ENCODE peak calls at places on chromosomes 1 and 21, in eight cellular contexts. I is WTC11; P is NB4; G is GM10248; D is A673; S is CD4-positive, alpha-beta T cell; H is endothelial cell; B is lung. F is an unnamed sample.

GRCh38 chr1:77824083-77824482 is 44.6 kb downstream of the MIGA1 start:
- DNase-seq in I (no peak), P (no peak), G (no peak), D (peak), S (no peak), H (no peak), B (no peak), F (no peak)

GRCh38 chr1:43152866-43153265 is 19.2 kb downstream of the EBNA1BP2 start:
- DNase-seq in I (no peak), P (no peak), G (no peak), D (no peak), S (no peak), H (no peak), B (no peak), F (no peak)

GRCh38 chr21:42991992-42992740 is 17.8 kb downstream of the PKNOX1 start:
- DNase-seq in I (no peak), P (peak), G (no peak), D (peak), S (no peak), H (peak), B (peak), F (no peak)

GRCh38 chr1:61184035-61184713 is 101.8 kb downstream of the NFIA start:
- DNase-seq in I (no peak), P (no peak), G (no peak), D (peak), S (no peak), H (no peak), B (peak), F (no peak)

GRCh38 chr1:11781298-11781697 is 19.3 kb downstream of the C1orf167 start:
- DNase-seq in I (no peak), P (no peak), G (no peak), D (no peak), S (no peak), H (no peak), B (no peak), F (no peak)

GRCh38 chr1:54571803-54572202 is 23.8 kb downstream of the ACOT11 start:
- DNase-seq in I (peak), P (peak), G (no peak), D (peak), S (no peak), H (peak), B (no peak), F (no peak)

GRCh38 chr1:24074817-24075725 is 36.9 kb downstream of the MYOM3 start:
- DNase-seq in I (no peak), P (no peak), G (no peak), D (no peak), S (no peak), H (no peak), B (no peak), F (peak)

GRCh38 chr1:6859415-6860343 is 74.4 kb downstream of the CAMTA1 start:
- DNase-seq in I (no peak), P (no peak), G (no peak), D (peak), S (no peak), H (no peak), B (peak), F (no peak)

GRCh38 chr1:17553970-17554369 is 14.5 kb downstream of the ARHGEF10L start:
- DNase-seq in I (no peak), P (no peak), G (no peak), D (no peak), S (no peak), H (no peak), B (no peak), F (no peak)

GRCh38 chr21:43758132-43758619 is 17.9 kb downstream of the CSTB start:
- DNase-seq in I (no peak), P (no peak), G (no peak), D (no peak), S (no peak), H (no peak), B (no peak), F (no peak)

GRCh38 chr1:107132195-107132594 is 8.6 kb upstream of the NTNG1 start:
- DNase-seq in I (no peak), P (no peak), G (peak), D (no peak), S (no peak), H (no peak), B (no peak), F (no peak)

GRCh38 chr1:94115900-94116436 is 5.0 kb downstream of the ABCA4 start:
- DNase-seq in I (no peak), P (no peak), G (no peak), D (no peak), S (no peak), H (no peak), B (no peak), F (no peak)

GRCh38 chr1:91924146-91924545 is 25.1 kb upstream of the BRDT start:
- DNase-seq in I (no peak), P (no peak), G (no peak), D (no peak), S (no peak), H (no peak), B (no peak), F (no peak)

GRCh38 chr1:67735806-67736627 is 51.0 kb downstream of the GADD45A start:
- DNase-seq in I (no peak), P (no peak), G (peak), D (peak), S (peak), H (no peak), B (peak), F (no peak)

GRCh38 chr1:57024855-57025254 is 59.0 kb upstream of the C8B start:
- DNase-seq in I (no peak), P (no peak), G (no peak), D (no peak), S (no peak), H (no peak), B (no peak), F (no peak)

GRCh38 chr1:114009393-114009792 is 30.1 kb downstream of the OLFML3 start:
- DNase-seq in I (no peak), P (peak), G (no peak), D (no peak), S (no peak), H (no peak), B (no peak), F (no peak)

GRCh38 chr1:181021811-181022434 is 747 bp downstream of the STX6 start:
- DNase-seq in I (peak), P (peak), G (peak), D (peak), S (no peak), H (peak), B (peak), F (no peak)

GRCh38 chr1:214494706-214495105 is 56.7 kb downstream of the PTPN14 start:
- DNase-seq in I (no peak), P (no peak), G (no peak), D (no peak), S (no peak), H (no peak), B (no peak), F (no peak)

GRCh38 chr1:53825306-53825705 is 12.8 kb downstream of the NDC1 start:
- DNase-seq in I (no peak), P (no peak), G (no peak), D (no peak), S (no peak), H (no peak), B (no peak), F (no peak)

GRCh38 chr1:111221633-111222286 is 5.8 kb upstream of the CHI3L2 start:
- DNase-seq in I (no peak), P (peak), G (peak), D (no peak), S (no peak), H (no peak), B (no peak), F (no peak)

GRCh38 chr21:35441868-35442582 is 392.9 kb upstream of the RUNX1 start:
- DNase-seq in I (no peak), P (no peak), G (no peak), D (no peak), S (no peak), H (no peak), B (no peak), F (no peak)

GRCh38 chr1:185207178-185207577 is 50.2 kb downstream of the SWT1 start:
- DNase-seq in I (no peak), P (no peak), G (no peak), D (no peak), S (no peak), H (no peak), B (no peak), F (no peak)

GRCh38 chr21:34884346-34884929 is 164.7 kb downstream of the RUNX1 start:
- DNase-seq in I (no peak), P (no peak), G (no peak), D (no peak), S (no peak), H (no peak), B (no peak), F (no peak)

GRCh38 chr1:246860401-246860800 is 71.3 kb downstream of the AHCTF1 start:
- DNase-seq in I (no peak), P (peak), G (no peak), D (no peak), S (no peak), H (no peak), B (no peak), F (no peak)

GRCh38 chr1:46529031-46529630 is 22.3 kb downstream of the KNCN start:
- DNase-seq in I (no peak), P (no peak), G (no peak), D (no peak), S (no peak), H (no peak), B (no peak), F (no peak)

GRCh38 chr1:151511636-151512215 is 539 bp downstream of the CGN start:
- DNase-seq in I (peak), P (peak), G (no peak), D (peak), S (peak), H (peak), B (no peak), F (no peak)

GRCh38 chr1:219945795-219946194 is 17.4 kb upstream of the SLC30A10 start:
- DNase-seq in I (no peak), P (peak), G (no peak), D (no peak), S (no peak), H (no peak), B (no peak), F (no peak)

GRCh38 chr1:10106756-10107479 is 74.2 kb downstream of the UBE4B start:
- DNase-seq in I (no peak), P (no peak), G (no peak), D (no peak), S (no peak), H (no peak), B (no peak), F (no peak)

GRCh38 chr1:48025076-48025475 is 27.9 kb upstream of the TRABD2B start:
- DNase-seq in I (no peak), P (no peak), G (no peak), D (peak), S (no peak), H (no peak), B (no peak), F (no peak)

GRCh38 chr1:112389689-112390088 is 6.3 kb upstream of the CTTNBP2NL start:
- DNase-seq in I (no peak), P (no peak), G (no peak), D (no peak), S (no peak), H (no peak), B (peak), F (no peak)

GRCh38 chr1:9248341-9249262 is 14.0 kb downstream of the H6PD start:
- DNase-seq in I (no peak), P (no peak), G (no peak), D (no peak), S (no peak), H (no peak), B (no peak), F (no peak)

GRCh38 chr1:81220614-81221071 is 580.1 kb upstream of the ADGRL2 start:
- DNase-seq in I (peak), P (no peak), G (no peak), D (no peak), S (no peak), H (no peak), B (no peak), F (peak)

GRCh38 chr1:226985839-226986463 is 45.9 kb downstream of the COQ8A start:
- DNase-seq in I (no peak), P (no peak), G (no peak), D (no peak), S (no peak), H (no peak), B (no peak), F (no peak)

GRCh38 chr21:35924714-35925301 is 135.5 kb downstream of the SETD4 start:
- DNase-seq in I (no peak), P (peak), G (no peak), D (no peak), S (no peak), H (no peak), B (no peak), F (no peak)

GRCh38 chr1:201947697-201948008 is 1.3 kb upstream of the LMOD1 start:
- DNase-seq in I (no peak), P (no peak), G (no peak), D (no peak), S (no peak), H (no peak), B (no peak), F (no peak)
- TF ChIP-seq CTCF in I (no peak), P (no peak), G (no peak), D (no peak), S (no peak), H (no peak), B (no peak), F (no peak)

GRCh38 chr1:18948913-18949688 is 7.4 kb downstream of the IFFO2 start:
- DNase-seq in I (no peak), P (no peak), G (no peak), D (no peak), S (no peak), H (peak), B (no peak), F (no peak)
- TF ChIP-seq CTCF in I (no peak), P (no peak), G (no peak), D (no peak), S (peak), H (no peak), B (no peak), F (no peak)

DNA sequence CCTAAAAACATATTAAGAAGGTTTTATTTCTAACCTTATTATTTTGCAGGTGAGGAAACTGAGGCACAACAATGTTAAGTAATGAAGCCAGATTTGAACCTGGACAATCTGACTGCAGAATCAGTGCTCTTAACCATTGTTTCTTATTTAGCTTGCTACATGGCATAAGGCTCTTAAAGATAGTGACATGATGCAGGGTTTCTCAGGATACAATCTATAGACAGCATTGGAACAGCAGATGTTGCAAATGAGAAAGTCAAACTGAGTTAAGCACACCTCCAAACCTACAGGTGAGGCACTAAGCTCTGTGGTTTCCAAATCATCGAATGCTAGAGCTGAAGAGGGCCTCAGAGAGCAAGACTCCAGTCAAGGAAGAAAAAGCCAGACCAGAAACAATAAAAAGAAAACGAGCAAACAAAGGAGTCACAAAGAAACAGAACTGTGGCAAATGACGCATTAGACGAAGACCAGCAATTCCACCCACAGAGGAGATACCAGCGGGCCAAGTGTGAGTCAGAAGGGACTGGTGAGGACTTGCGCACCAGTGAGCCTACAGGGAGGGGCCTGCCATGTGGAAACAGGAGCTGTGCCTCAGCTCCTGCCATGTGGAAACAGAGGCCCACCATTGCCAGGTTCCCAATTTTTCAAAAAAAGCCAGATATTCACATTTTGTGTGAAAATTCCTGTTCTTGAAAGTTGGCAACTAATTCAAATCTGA is 14.4 kb downstream of the CD58 start:
- DNase-seq in I (no peak), P (peak), G (no peak), D (peak), S (peak), H (no peak), B (no peak), F (no peak)
- TF ChIP-seq CTCF in I (no peak), P (no peak), G (peak), D (no peak), S (no peak), H (no peak), B (no peak), F (no peak)

GRCh38 chr1:162538815-162539431 is 22.6 kb upstream of the UAP1 start:
- DNase-seq in I (no peak), P (no peak), G (no peak), D (peak), S (no peak), H (no peak), B (no peak), F (no peak)
- TF ChIP-seq CTCF in I (no peak), P (no peak), G (no peak), D (no peak), S (no peak), H (no peak), B (no peak), F (no peak)

GRCh38 chr1:29245876-29246275 is 9.6 kb downstream of the PTPRU start:
- DNase-seq in I (no peak), P (no peak), G (no peak), D (peak), S (no peak), H (no peak), B (no peak), F (no peak)
- TF ChIP-seq CTCF in I (no peak), P (peak), G (peak), D (peak), S (no peak), H (no peak), B (no peak), F (peak)

GRCh38 chr1:16012590-16013219 is 5.1 kb downstream of the HSPB7 start:
- DNase-seq in I (peak), P (peak), G (peak), D (peak), S (no peak), H (no peak), B (peak), F (peak)
- TF ChIP-seq CTCF in I (no peak), P (no peak), G (no peak), D (no peak), S (no peak), H (no peak), B (no peak), F (peak)